ENCODE peak calls at places on chromosomes 11 and 22, in five cellular contexts. Z is stimulated activated effector memory CD8-positive, alpha-beta T cell treated with anti-CD3 and anti-CD28 coated beads, Interleukin-12 subunit alpha, Interleukin-12 subunit beta, amount 100 ng/mL, for 72 hours; H is germinal center; G is NCI-H1436 treated with DMSO at 0.1 percent for 48 hours; U is astrocyte of the spinal cord. K is an unnamed sample.

GRCh38 chr22:21444701-21445436 is 22.3 kb upstream of the TMEM191C start:
- DNase-seq in G (no peak), Z (peak), U (no peak), H (no peak), K (no peak)

GRCh38 chr11:60874421-60875365 is 7.4 kb downstream of the ZP1 start:
- DNase-seq in G (no peak), H (no peak), Z (no peak), U (no peak), K (no peak)

GRCh38 chr22:20249797-20250354 is 18.2 kb downstream of the RTN4R start:
- DNase-seq in H (no peak), G (no peak), Z (no peak), U (peak), K (no peak)

GRCh38 chr11:3000032-3000961 is 8.2 kb upstream of the NAP1L4 start:
- DNase-seq in G (no peak), U (peak), Z (no peak), H (no peak), K (no peak)

GRCh38 chr11:10749476-10749875 is 1.6 kb upstream of the CTR9 start:
- DNase-seq in G (no peak), U (no peak), Z (no peak), H (no peak), K (no peak)

GRCh38 chr11:65014146-65014960 is at the start of gene ARL2:
- DNase-seq in U (no peak), H (peak), Z (peak), G (no peak), K (peak)

GRCh38 chr11:133964946-133965632 is 8.3 kb upstream of the IGSF9B start:
- DNase-seq in U (no peak), H (no peak), Z (no peak), G (no peak), K (no peak)

GRCh38 chr11:2738551-2739431 is 39.0 kb upstream of the KCNQ1OT1 start:
- DNase-seq in G (no peak), U (no peak), Z (no peak), H (no peak), K (no peak)

GRCh38 chr11:64348611-64349387 is 8.8 kb downstream of the CCDC88B start:
- DNase-seq in G (no peak), U (no peak), H (no peak), Z (no peak), K (no peak)

GRCh38 chr22:32206774-32207758 is 2.2 kb upstream of the RFPL2 start:
- DNase-seq in Z (peak), G (no peak), H (no peak), U (peak), K (no peak)

GRCh38 chr22:39493759-39494158 is 8.3 kb upstream of the MIEF1 start:
- DNase-seq in H (no peak), G (no peak), U (peak), Z (no peak), K (no peak)

GRCh38 chr22:24432059-24432853 is 4.9 kb downstream of the ADORA2A start:
- DNase-seq in G (no peak), H (no peak), Z (no peak), U (peak), K (no peak)

GRCh38 chr22:35894937-35895708 is 133.5 kb downstream of the RBFOX2 start:
- DNase-seq in H (no peak), Z (no peak), U (peak), G (no peak), K (no peak)

GRCh38 chr11:81870815-81871214 is 862.8 kb downstream of the FAM181B start:
- DNase-seq in Z (no peak), G (no peak), H (no peak), U (no peak), K (no peak)

GRCh38 chr22:27583930-27584329 is 217.6 kb downstream of the MN1 start:
- DNase-seq in U (no peak), H (no peak), G (no peak), Z (no peak), K (no peak)

GRCh38 chr11:7057641-7058040 is 31.2 kb upstream of the RBMXL2 start:
- DNase-seq in H (no peak), Z (no peak), U (no peak), G (no peak), K (no peak)

GRCh38 chr22:23285734-23286133 is 105.4 kb downstream of the BCR start:
- DNase-seq in G (no peak), U (peak), Z (no peak), H (no peak), K (no peak)

GRCh38 chr11:74390697-74391096 is 7.5 kb downstream of the PGM2L1 start:
- DNase-seq in G (no peak), Z (no peak), U (no peak), H (no peak), K (no peak)

GRCh38 chr11:16863382-16863781 is 124.9 kb downstream of the C11orf58 start:
- DNase-seq in G (no peak), H (no peak), U (no peak), Z (no peak), K (no peak)

GRCh38 chr11:75536786-75537629 is 11.3 kb upstream of the GDPD5 start:
- DNase-seq in Z (peak), G (no peak), H (peak), U (no peak), K (peak)

GRCh38 chr11:42048141-42048540 is 588.7 kb upstream of the LRRC4C start:
- DNase-seq in H (no peak), Z (no peak), U (no peak), G (no peak), K (no peak)

GRCh38 chr11:69427906-69428880 is 53.3 kb upstream of the LINC01488 start:
- DNase-seq in U (no peak), Z (no peak), H (no peak), G (no peak), K (no peak)

GRCh38 chr11:117039897-117040296 is 58.3 kb downstream of the SIK3 start:
- DNase-seq in U (no peak), G (no peak), H (no peak), Z (no peak), K (no peak)

GRCh38 chr11:926341-926916 is 759 bp downstream of the AP2A2 start:
- DNase-seq in U (peak), G (no peak), Z (no peak), H (no peak), K (no peak)

GRCh38 chr11:12274558-12275197 is 102.7 kb upstream of the PARVA start:
- DNase-seq in U (peak), Z (no peak), H (no peak), G (no peak), K (no peak)

GRCh38 chr11:59801981-59802638 is 8.5 kb downstream of the MRPL16 start:
- DNase-seq in Z (no peak), H (no peak), U (peak), G (no peak), K (no peak)

GRCh38 chr11:17423533-17424310 is 35.3 kb upstream of the KCNJ11 start:
- DNase-seq in H (no peak), Z (no peak), U (no peak), G (no peak), K (no peak)

GRCh38 chr11:60193687-60194433 is 11.0 kb upstream of the MS4A6A start:
- DNase-seq in U (peak), H (peak), G (no peak), Z (peak), K (no peak)

GRCh38 chr22:45318558-45319318 is 9.0 kb downstream of the FAM118A start:
- DNase-seq in G (no peak), H (no peak), U (no peak), Z (peak), K (no peak)

GRCh38 chr22:38030311-38031133 is 26.7 kb upstream of the PICK1 start:
- DNase-seq in G (no peak), Z (no peak), U (no peak), H (no peak), K (no peak)

GRCh38 chr11:4084406-4084805 is 10.2 kb upstream of the RRM1 start:
- DNase-seq in U (no peak), Z (peak), G (no peak), H (no peak), K (no peak)

GRCh38 chr11:106399075-106399500 is 321.6 kb downstream of the AASDHPPT start:
- DNase-seq in H (no peak), G (no peak), U (peak), Z (no peak), K (no peak)

GRCh38 chr22:36510384-36510783 is 3.5 kb upstream of the FOXRED2 start:
- DNase-seq in Z (no peak), H (no peak), U (no peak), G (no peak), K (no peak)

GRCh38 chr11:84780689-84781293 is 846.4 kb downstream of the DLG2 start:
- DNase-seq in H (no peak), G (peak), U (peak), Z (no peak), K (no peak)

GRCh38 chr11:72203163-72203562 is 11.2 kb downstream of the FOLR1 start:
- DNase-seq in U (no peak), G (no peak), H (no peak), Z (no peak), K (no peak)

GRCh38 chr11:6022954-6023353 is 7.6 kb downstream of the OR56A1 start:
- DNase-seq in Z (no peak), G (no peak), H (no peak), U (peak), K (no peak)

GRCh38 chr11:73478737-73479347 is 102.6 kb downstream of the RELT start:
- DNase-seq in U (peak), H (peak), Z (no peak), G (no peak), K (no peak)

GRCh38 chr22:42978453-42979103 is 36.4 kb downstream of the PACSIN2 start:
- DNase-seq in U (no peak), Z (no peak), H (no peak), G (no peak), K (no peak)

K was measured in GM12892.